ENCODE peak calls at places on chromosomes 4 and X, in four cellular contexts. U is EH, N is DMS153, E is T-cell. Y is an unnamed sample.

GRCh38 chr4:8377103-8378075 is 63.1 kb downstream of the ACOX3 start:
- DNase-seq in U (no peak), N (no peak), E (no peak), Y (no peak)

GRCh38 chr4:111204807-111205206 is 581.9 kb upstream of the PITX2 start:
- DNase-seq in U (no peak), N (no peak), E (no peak), Y (no peak)

GRCh38 chr4:66430856-66431255 is 760.6 kb upstream of the EPHA5 start:
- DNase-seq in U (peak), N (no peak), E (no peak), Y (no peak)

GRCh38 chr4:53702334-53703266 is 111.3 kb upstream of the LNX1 start:
- DNase-seq in U (peak), N (peak), E (no peak), Y (peak)

GRCh38 chrX:133089411-133089810 is 7.5 kb downstream of the USP26 start:
- DNase-seq in U (no peak), N (no peak), E (no peak), Y (no peak)

GRCh38 chr4:142281999-142282398 is 564.1 kb downstream of the INPP4B start:
- DNase-seq in U (no peak), N (no peak), E (no peak), Y (no peak)

GRCh38 chr4:173560896-173561295 is 30.9 kb upstream of the HAND2 start:
- DNase-seq in U (no peak), N (no peak), E (no peak), Y (no peak)

GRCh38 chr4:119110121-119110520 is 25.5 kb upstream of the MYOZ2 start:
- DNase-seq in U (peak), N (no peak), E (no peak), Y (no peak)

GRCh38 chr4:86522349-86522748 is 71.8 kb upstream of the PTPN13 start:
- DNase-seq in U (peak), N (no peak), E (no peak), Y (no peak)

GRCh38 chrX:100652266-100652665 is 8.3 kb downstream of the SRPX2 start:
- DNase-seq in U (no peak), N (no peak), E (no peak), Y (no peak)

GRCh38 chr4:92387459-92388069 is 83.8 kb downstream of the GRID2 start:
- DNase-seq in U (peak), N (peak), E (no peak), Y (peak)

GRCh38 chr4:25813705-25814104 is 49.1 kb downstream of the SEL1L3 start:
- DNase-seq in U (peak), N (no peak), E (no peak), Y (no peak)

GRCh38 chr4:113474017-113474416 is 287.5 kb downstream of the CAMK2D start:
- DNase-seq in U (peak), N (no peak), E (no peak), Y (no peak)

GRCh38 chr4:145619639-145619996 is 433 bp downstream of the MMAA start:
- DNase-seq in U (peak), N (no peak), E (peak), Y (peak)

GRCh38 chr4:78496021-78496643 is 55.4 kb upstream of the ANXA3 start:
- DNase-seq in U (no peak), N (no peak), E (no peak), Y (no peak)

GRCh38 chr4:162506253-162506652 is 342.5 kb upstream of the FSTL5 start:
- DNase-seq in U (no peak), N (no peak), E (no peak), Y (no peak)

GRCh38 chr4:84855774-84856173 is 110.7 kb downstream of the WDFY3 start:
- DNase-seq in U (no peak), N (peak), E (no peak), Y (no peak)

GRCh38 chr4:183789657-183790056 is 115.5 kb upstream of the STOX2 start:
- DNase-seq in U (no peak), N (no peak), E (no peak), Y (no peak)

GRCh38 chr4:100302061-100303026 is 112.1 kb upstream of the DDIT4L start:
- DNase-seq in U (no peak), N (no peak), E (no peak), Y (no peak)

GRCh38 chr4:83618991-83619390 is 83.1 kb downstream of the GPAT3 start:
- DNase-seq in U (peak), N (no peak), E (no peak), Y (no peak)

GRCh38 chr4:158810487-158811215 is 41.8 kb downstream of the FNIP2 start:
- DNase-seq in U (peak), N (peak), E (no peak), Y (no peak)

GRCh38 chrX:49071877-49072711 is 1.7 kb downstream of the PRAF2 start:
- DNase-seq in U (peak), N (no peak), E (no peak), Y (peak)